ENCODE peak calls at places on chromosomes 7 and 10, in six cellular contexts. X is activated T-cell treated with anti-CD3 and anti-CD28 coated beads for 1 hour; O is central memory CD4-positive, alpha-beta T cell; T is NCI-H1092; V is fibroblast of pulmonary artery; R is heart right ventricle. Q is an unnamed sample.

GRCh38 chr7:74430961-74431466 is 22.7 kb upstream of the GTF2IRD1 start:
- DNase-seq in X (no peak), O (no peak), T (no peak), V (no peak), R (peak; percentile 23), Q (no peak)

GRCh38 chr10:71547290-71547689 is 150.6 kb downstream of the CDH23 start:
- DNase-seq in X (no peak), O (no peak), T (no peak), V (no peak), R (no peak), Q (no peak)

GRCh38 chr10:115861864-115862263 is 411.1 kb downstream of the GFRA1 start:
- DNase-seq in X (no peak), O (no peak), T (no peak), V (no peak), R (no peak), Q (no peak)

GRCh38 chr7:47953822-47954221 is 5.6 kb upstream of the PKD1L1 start:
- DNase-seq in X (no peak), O (no peak), T (no peak), V (no peak), R (no peak), Q (no peak)

GRCh38 chr10:101032637-101033201 is 1.7 kb downstream of the SFXN3 start:
- DNase-seq in X (peak; percentile 52), O (no peak), T (no peak), V (peak; percentile 88), R (peak; percentile 74), Q (peak; percentile 42)

GRCh38 chr7:44322631-44323363 is 2.6 kb downstream of the CAMK2B start:
- DNase-seq in X (no peak), O (no peak), T (no peak), V (no peak), R (peak; percentile 84), Q (no peak)

GRCh38 chr7:30595461-30596042 is 874 bp downstream of the GARS1 start:
- DNase-seq in X (no peak), O (peak; percentile 1), T (no peak), V (no peak), R (no peak), Q (no peak)

GRCh38 chr10:60611291-60611747 is 167.0 kb upstream of the CDK1 start:
- DNase-seq in X (no peak), O (no peak), T (no peak), V (peak; percentile 80), R (no peak), Q (no peak)

GRCh38 chr7:98463837-98464557 is 63.1 kb upstream of the BAIAP2L1 start:
- DNase-seq in X (no peak), O (no peak), T (no peak), V (no peak), R (no peak), Q (no peak)

GRCh38 chr10:127527891-127528290 is 21.2 kb upstream of the NPS start:
- DNase-seq in X (no peak), O (no peak), T (peak; percentile 52), V (no peak), R (peak; percentile 65), Q (peak; percentile 2)

GRCh38 chr7:105439174-105439893 is 50.6 kb upstream of the SRPK2 start:
- DNase-seq in X (no peak), O (no peak), T (peak; percentile 73), V (peak; percentile 73), R (no peak), Q (peak; percentile 43)

GRCh38 chr7:80346704-80347103 is 165.2 kb downstream of the GNAT3 start:
- DNase-seq in X (no peak), O (no peak), T (no peak), V (peak; percentile 44), R (no peak), Q (no peak)

GRCh38 chr7:134212576-134213546 is 85.7 kb downstream of the LRGUK start:
- DNase-seq in X (no peak), O (no peak), T (no peak), V (peak; percentile 35), R (no peak), Q (no peak)

GRCh38 chr7:149790146-149790548 is 16.8 kb upstream of the ZNF467 start:
- DNase-seq in X (peak; percentile 22), O (peak; percentile 17), T (no peak), V (peak; percentile 35), R (peak; percentile 34), Q (no peak)

GRCh38 chr10:132544744-132545658 is 7.4 kb downstream of the INPP5A start:
- DNase-seq in X (no peak), O (no peak), T (no peak), V (no peak), R (no peak), Q (no peak)

GRCh38 chr10:22648547-22648961 is 65.8 kb downstream of the PIP4K2A start:
- DNase-seq in X (no peak), O (no peak), T (no peak), V (peak; percentile 31), R (no peak), Q (no peak)

GRCh38 chr10:132939957-132940790 is 2.2 kb downstream of the CFAP46 start:
- DNase-seq in X (no peak), O (peak; percentile 14), T (no peak), V (peak; percentile 62), R (no peak), Q (no peak)

GRCh38 chr7:47638679-47639306 is 56.9 kb upstream of the TNS3 start:
- DNase-seq in X (no peak), O (no peak), T (no peak), V (peak; percentile 58), R (no peak), Q (no peak)

GRCh38 chr7:101820703-101821102 is 3.3 kb downstream of the CUX1 start:
- DNase-seq in X (no peak), O (no peak), T (no peak), V (no peak), R (no peak), Q (no peak)

GRCh38 chr7:2417981-2418481 is 14.6 kb downstream of the CHST12 start:
- DNase-seq in X (peak; percentile 11), O (peak; percentile 47), T (no peak), V (no peak), R (no peak), Q (no peak)

GRCh38 chr7:149097088-149097487 is 6.6 kb upstream of the ZNF786 start:
- DNase-seq in X (no peak), O (no peak), T (no peak), V (peak; percentile 29), R (no peak), Q (no peak)

GRCh38 chr7:154204046-154204445 is 151.8 kb downstream of the DPP6 start:
- DNase-seq in X (no peak), O (no peak), T (no peak), V (no peak), R (no peak), Q (no peak)

GRCh38 chr7:41809487-41810257 is 106.8 kb upstream of the INHBA start:
- DNase-seq in X (no peak), O (no peak), T (no peak), V (peak; percentile 89), R (no peak), Q (no peak)

GRCh38 chr7:47358944-47359588 is 222.8 kb downstream of the TNS3 start:
- DNase-seq in X (no peak), O (no peak), T (no peak), V (no peak), R (no peak), Q (no peak)

GRCh38 chr10:131751827-131752775 is 148.7 kb upstream of the PPP2R2D start:
- DNase-seq in X (no peak), O (no peak), T (no peak), V (no peak), R (no peak), Q (no peak)

GRCh38 chr7:12601302-12601869 is 30.9 kb downstream of the SCIN start:
- DNase-seq in X (no peak), O (no peak), T (no peak), V (no peak), R (no peak), Q (no peak)

GRCh38 chr7:22983257-22983855 is 30.6 kb downstream of the HYCC1 start:
- DNase-seq in X (no peak), O (no peak), T (no peak), V (no peak), R (no peak), Q (no peak)

GRCh38 chr10:71339796-71340589 is 20.9 kb downstream of the SLC29A3 start:
- DNase-seq in X (no peak), O (no peak), T (no peak), V (no peak), R (no peak), Q (no peak)

GRCh38 chr10:42754155-42755027 is 28.2 kb upstream of the BMS1 start:
- DNase-seq in X (peak; percentile 15), O (no peak), T (no peak), V (peak; percentile 9), R (peak; percentile 21), Q (no peak)

GRCh38 chr10:30986027-30986672 is 45.5 kb downstream of the ZNF438 start:
- DNase-seq in X (no peak), O (no peak), T (no peak), V (peak; percentile 85), R (no peak), Q (no peak)

GRCh38 chr7:151851160-151851751 is 25.7 kb downstream of the PRKAG2 start:
- DNase-seq in X (no peak), O (no peak), T (no peak), V (no peak), R (no peak), Q (no peak)

GRCh38 chr7:115924398-115924797 is 106.2 kb downstream of the TFEC start:
- DNase-seq in X (no peak), O (no peak), T (no peak), V (no peak), R (no peak), Q (peak; percentile 47)